ENCODE peak calls at places on chromosomes 5 and 9, in six cellular contexts. G is GM23338, Y is A673, E is neural progenitor cell, P is mammary epithelial cell, N is PC-9. V is an unnamed sample.

GRCh38 chr5:107104774-107105050 is 566.0 kb downstream of the EFNA5 start:
- DNase-seq in P (no peak), Y (no peak), G (peak; percentile 66), E (no peak), N (peak; percentile 2), V (peak; percentile 40)

GRCh38 chr9:137176302-137177182 is 4.7 kb upstream of the TMEM210 start:
- DNase-seq in N (no peak), P (no peak), G (peak; percentile 70), E (peak; percentile 57), Y (peak; percentile 53), V (peak; percentile 53)

GRCh38 chr9:35341585-35341984 is 148.3 kb upstream of the RUSC2 start:
- DNase-seq in E (no peak), G (peak; percentile 41), N (no peak), P (no peak), Y (peak; percentile 26), V (no peak)

GRCh38 chr5:1299511-1299850 is 4.6 kb upstream of the TERT start:
- DNase-seq in P (no peak), G (no peak), N (no peak), E (no peak), Y (no peak), V (no peak)

GRCh38 chr5:38413696-38414095 is 142.8 kb downstream of the LIFR start:
- DNase-seq in N (no peak), E (no peak), Y (no peak), G (no peak), P (no peak), V (no peak)

GRCh38 chr5:88190106-88190834 is 78.4 kb downstream of the TMEM161B start:
- DNase-seq in E (peak; percentile 30), G (peak; percentile 53), P (no peak), Y (no peak), N (peak; percentile 64), V (peak; percentile 72)

GRCh38 chr9:93012998-93013855 is 45.3 kb upstream of the SUSD3 start:
- DNase-seq in E (no peak), P (no peak), N (no peak), G (no peak), Y (no peak), V (no peak)

GRCh38 chr5:154755361-154756202 is at the start of gene LARP1:
- DNase-seq in N (no peak), G (no peak), P (peak; percentile 39), Y (no peak), E (peak; percentile 70), V (no peak)

DNA sequence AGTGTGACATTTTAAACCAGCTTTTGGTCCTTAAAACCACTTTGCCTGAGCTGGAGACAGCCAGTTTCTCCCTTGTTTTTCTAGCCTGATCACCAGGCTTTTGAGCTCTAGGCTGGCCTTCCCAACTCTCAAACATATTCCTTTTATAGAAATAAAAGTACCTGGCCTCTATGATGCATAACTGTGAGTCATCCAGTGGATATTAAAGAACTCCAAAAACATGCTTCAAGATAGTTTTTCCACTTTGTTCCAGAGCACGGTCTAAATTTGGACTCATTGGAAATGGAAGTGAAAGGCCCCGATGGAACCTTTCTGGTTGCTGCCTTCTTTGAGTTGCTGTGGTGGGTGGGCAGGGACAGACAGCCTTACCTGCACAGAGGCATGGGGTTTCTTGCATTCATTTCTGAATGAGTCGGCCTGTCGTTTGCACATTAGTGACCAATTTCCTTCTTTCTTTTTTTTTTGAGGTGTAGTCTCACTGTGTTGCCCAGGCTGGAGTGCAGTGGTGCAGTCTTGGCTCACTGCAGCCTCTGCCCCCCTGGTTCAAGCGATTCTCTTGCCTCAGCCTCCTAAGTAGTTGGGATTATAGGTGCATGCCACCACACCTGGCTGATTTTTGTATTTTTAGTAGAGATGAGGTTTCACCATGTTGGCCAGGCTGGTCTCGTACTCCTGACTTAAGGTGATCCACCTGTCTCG is 43.1 kb downstream of the TRIO start:
- DNase-seq in Y (no peak), G (no peak), P (peak; percentile 87), N (peak; percentile 44), E (no peak), V (peak; percentile 95)
- H3K27ac ChIP-seq in Y (no peak overlapping the region), G (peak overlapping the region; percentile 20), P (peak overlapping the region; percentile 97), N (peak overlapping the region; percentile 92), E (no peak overlapping the region), V (peak overlapping the region; percentile 94)

GRCh38 chr5:74326571-74327338 is 313.8 kb downstream of the ENC1 start:
- DNase-seq in Y (peak; percentile 49), E (no peak), G (no peak), P (peak; percentile 97), N (peak; percentile 82), V (peak; percentile 92)
- TF ChIP-seq EZH2 in Y (no peak), E (no peak), G (no peak), P (no peak), N (no peak), V (no peak)

GRCh38 chr9:136093995-136094881 is 851 bp downstream of the NACC2 start:
- DNase-seq in Y (peak; percentile 61), P (peak; percentile 62), G (no peak), N (peak; percentile 76), E (peak; percentile 60), V (peak; percentile 44)
- H3K27ac ChIP-seq in Y (peak overlapping the region; percentile 50), P (peak overlapping the region; percentile 33), G (no peak overlapping the region), N (no peak overlapping the region), E (no peak overlapping the region), V (no peak overlapping the region)

GRCh38 chr5:139795074-139796001 is at the start of gene PSD2:
- DNase-seq in N (no peak), G (peak; percentile 83), P (peak; percentile 13), E (peak; percentile 78), Y (peak; percentile 29), V (no peak)
- TF ChIP-seq EZH2 in N (peak; percentile 20), G (no peak), P (no peak), E (peak; percentile 76), Y (peak; percentile 14), V (peak; percentile 62)

GRCh38 chr9:112193562-112194288 is 18.6 kb upstream of the SUSD1 start:
- DNase-seq in Y (peak; percentile 87), P (no peak), E (peak; percentile 49), N (no peak), G (no peak), V (no peak)
- H3K27ac ChIP-seq in Y (no peak overlapping the region), P (no peak overlapping the region), E (no peak overlapping the region), N (no peak overlapping the region), G (no peak overlapping the region), V (no peak overlapping the region)